ENCODE peak calls at places on chromosomes 11 and 22, in five cellular contexts. G, S, N, U and F are unnamed samples.
A peak's percentile ranks its signal among the peaks of the same experiment; 100 is the strongest.

GRCh38 chr11:77171885-77172665 is 44.0 kb downstream of the MYO7A start:
- DNase-seq in G (no peak), S (peak; percentile 81), N (no peak), U (no peak), F (no peak)

GRCh38 chr11:123518496-123519054 is 88.5 kb downstream of the GRAMD1B start:
- DNase-seq in G (no peak), S (no peak), N (no peak), U (no peak), F (no peak)

GRCh38 chr11:44096360-44097188 is 1.1 kb downstream of the EXT2 start:
- DNase-seq in G (peak; percentile 10), S (no peak), N (no peak), U (no peak), F (peak; percentile 21)

GRCh38 chr11:123054301-123055065 is 7.5 kb downstream of the HSPA8 start:
- DNase-seq in G (peak; percentile 55), S (peak; percentile 57), N (no peak), U (peak; percentile 75), F (peak; percentile 73)

GRCh38 chr22:19806213-19807160 is 45.9 kb downstream of the TBX1 start:
- DNase-seq in G (peak; percentile 50), S (peak; percentile 100), N (no peak), U (peak; percentile 30), F (no peak)

GRCh38 chr11:111585371-111585770 is 16.9 kb upstream of the SIK2 start:
- DNase-seq in G (no peak), S (no peak), N (no peak), U (no peak), F (peak; percentile 90)

GRCh38 chr11:67303989-67304411 is 670 bp downstream of the SSH3 start:
- DNase-seq in G (no peak), S (no peak), N (no peak), U (peak; percentile 70), F (no peak)

GRCh38 chr11:133936551-133936950 is 20.2 kb downstream of the IGSF9B start:
- DNase-seq in G (no peak), S (no peak), N (no peak), U (no peak), F (no peak)

GRCh38 chr22:32874330-32874729 is 72.8 kb downstream of the TIMP3 start:
- DNase-seq in G (no peak), S (no peak), N (no peak), U (no peak), F (no peak)

GRCh38 chr22:42990131-42990838 is 24.7 kb downstream of the PACSIN2 start:
- DNase-seq in G (peak; percentile 73), S (no peak), N (no peak), U (no peak), F (peak; percentile 89)

GRCh38 chr22:26579331-26579886 is 10.5 kb downstream of the TPST2 start:
- DNase-seq in G (no peak), S (no peak), N (peak; percentile 30), U (no peak), F (no peak)

DNA sequence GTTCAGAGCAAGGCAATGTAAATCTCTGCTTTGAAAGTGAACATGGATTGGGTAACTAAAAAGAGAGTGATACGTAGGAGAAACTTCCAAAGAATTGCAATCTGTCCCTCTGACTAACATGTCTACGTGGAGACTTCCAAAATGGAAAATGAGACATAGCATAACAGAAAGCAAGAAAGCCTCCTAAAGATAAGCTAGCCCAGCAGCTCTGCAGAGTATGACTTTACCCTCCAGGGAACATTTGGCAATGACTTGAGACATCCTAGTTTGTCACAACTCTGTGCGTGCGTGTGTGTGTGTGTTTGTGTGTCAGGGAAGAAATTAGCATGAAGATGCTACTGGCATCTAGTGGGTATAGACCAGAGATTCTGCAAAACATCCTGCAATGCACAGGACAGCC is 817.4 kb downstream of the NTM start:
- DNase-seq in G (no peak), S (no peak), N (no peak), U (no peak), F (peak; percentile 75)
- TF ChIP-seq RCOR1 in G (no peak), S (no peak), N (no peak), U (no peak), F (no peak)

DNA sequence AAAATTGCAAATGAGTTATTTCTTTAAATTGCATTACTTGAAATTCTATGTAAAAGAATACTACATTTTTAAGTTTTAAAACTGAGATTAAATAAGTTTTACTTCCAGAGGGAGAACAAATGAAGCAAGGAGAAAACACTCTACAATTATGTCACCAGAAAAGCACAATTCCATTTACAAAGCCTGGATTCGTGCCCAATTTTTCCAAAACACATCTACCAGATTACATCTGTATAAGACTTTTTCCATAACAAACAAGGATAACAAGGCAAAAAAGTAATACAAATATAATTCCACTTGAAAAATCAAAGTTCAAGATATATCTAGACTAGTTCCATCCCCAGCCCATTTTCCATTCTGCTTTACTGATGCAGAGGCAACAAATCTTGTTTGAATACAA is 40.5 kb downstream of the MTMR2 start:
- DNase-seq in G (no peak), S (no peak), N (no peak), U (no peak), F (no peak)
- TF ChIP-seq RCOR1 in G (no peak), S (no peak), N (no peak), U (no peak), F (no peak)

DNA sequence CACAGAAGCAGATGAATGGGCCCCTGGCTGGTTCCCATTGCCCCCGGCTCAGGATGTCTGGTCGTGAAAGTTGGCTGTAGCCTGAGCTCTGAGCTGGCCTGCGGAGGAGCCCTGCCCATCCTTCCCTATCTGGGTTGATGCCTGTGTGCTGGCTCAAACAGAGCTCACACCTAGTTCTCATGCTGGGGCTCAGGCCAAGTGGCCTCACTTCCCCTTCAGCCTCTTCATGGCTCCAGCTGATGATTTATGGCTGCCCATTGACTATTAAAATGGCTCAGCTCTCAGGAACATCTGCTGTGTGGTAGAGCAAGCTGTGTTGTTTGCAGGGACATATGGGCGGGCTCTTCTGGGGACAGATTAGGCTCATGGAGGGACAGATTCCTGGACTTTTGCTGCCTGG is 64.7 kb downstream of the ADAMTS15 start:
- DNase-seq in G (no peak), S (no peak), N (no peak), U (no peak), F (no peak)
- TF ChIP-seq RCOR1 in G (no peak), S (no peak), N (no peak), U (no peak), F (no peak)

GRCh38 chr22:35333220-35333619 is 33.5 kb downstream of the TOM1 start:
- DNase-seq in G (no peak), S (no peak), N (no peak), U (no peak), F (no peak)

GRCh38 chr22:35335468-35335867 is 35.8 kb downstream of the TOM1 start:
- DNase-seq in G (no peak), S (no peak), N (no peak), U (peak; percentile 51), F (no peak)

GRCh38 chr22:35330258-35330861 is 30.7 kb downstream of the TOM1 start:
- DNase-seq in G (no peak), S (no peak), N (no peak), U (no peak), F (peak; percentile 86)

GRCh38 chr22:35335936-35336781 is 36.5 kb downstream of the TOM1 start:
- DNase-seq in G (no peak), S (no peak), N (no peak), U (peak; percentile 66), F (no peak)

GRCh38 chr22:35334010-35334409 is 34.3 kb downstream of the TOM1 start:
- DNase-seq in G (no peak), S (no peak), N (no peak), U (no peak), F (no peak)
- TF ChIP-seq RCOR1 in G (no peak), S (no peak), N (no peak), U (no peak), F (no peak)

GRCh38 chr11:13339196-13340153 is 61.9 kb downstream of the BMAL1 start:
- DNase-seq in G (peak; percentile 83), S (no peak), N (no peak), U (no peak), F (peak; percentile 98)
- TF ChIP-seq RCOR1 in G (no peak), S (peak; percentile 3), N (no peak), U (no peak), F (peak; percentile 23)

GRCh38 chr22:37427128-37427710 is at the start of gene ELFN2:
- DNase-seq in G (peak; percentile 22), S (peak; percentile 18), N (no peak), U (peak; percentile 81), F (peak; percentile 10)

GRCh38 chr22:37425800-37426531 is 1.3 kb downstream of the ELFN2 start:
- DNase-seq in G (no peak), S (no peak), N (no peak), U (no peak), F (peak; percentile 45)

GRCh38 chr22:37423283-37423682 is 4.0 kb downstream of the ELFN2 start:
- DNase-seq in G (no peak), S (no peak), N (no peak), U (no peak), F (no peak)

GRCh38 chr22:37426532-37427127 is 649 bp downstream of the ELFN2 start:
- DNase-seq in G (no peak), S (no peak), N (no peak), U (no peak), F (no peak)

DNA sequence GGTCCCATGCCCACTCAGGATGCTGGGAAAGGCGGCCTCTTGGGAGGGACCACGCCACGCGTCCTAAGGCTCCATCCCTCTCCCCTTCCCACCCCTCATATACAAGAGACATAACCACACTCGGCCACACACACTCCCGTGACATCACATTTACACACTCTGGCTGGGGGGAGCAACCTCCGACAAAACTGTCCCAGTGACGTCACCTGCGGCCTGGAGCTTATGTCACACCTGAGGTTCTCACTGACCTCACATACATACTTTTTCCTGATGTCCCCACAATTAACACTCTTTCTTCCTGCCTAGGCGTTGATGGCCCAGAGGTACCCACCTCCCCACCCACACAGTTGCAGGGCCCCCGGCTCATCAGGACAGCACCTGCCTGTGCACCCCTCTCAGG is 1.9 kb downstream of the ELFN2 start:
- DNase-seq in G (no peak), S (no peak), N (no peak), U (no peak), F (no peak)
- TF ChIP-seq RCOR1 in G (no peak), S (no peak), N (no peak), U (no peak), F (no peak)

GRCh38 chr11:74444173-74444832 is 23.0 kb downstream of the KCNE3 start:
- DNase-seq in G (no peak), S (no peak), N (no peak), U (no peak), F (no peak)
- TF ChIP-seq RCOR1 in G (no peak), S (no peak), N (no peak), U (no peak), F (no peak)